ENCODE peak calls at places on chromosome 2, in seven cellular contexts. One of them, this sample, is unnamed.

GRCh38 chr2:239834143-239834542 is 191.0 kb downstream of the NDUFA10 start:
- DNase-seq in colonic mucosa: no peak
- DNase-seq in sciatic nerve: peak
- DNase-seq in stimulated activated CD8-positive, alpha-beta memory T cell treated with anti-CD3 and anti-CD28 coated beads, Interleukin-7, amount 100 ng/mL, for 24 hours: no peak
- DNase-seq in GM12865: no peak
- DNase-seq in K562: no peak
- DNase-seq in CD8-positive, alpha-beta T cell: no peak
- DNase-seq in this sample: peak

GRCh38 chr2:144470334-144470733 is 49.6 kb downstream of the ZEB2 start:
- DNase-seq in colonic mucosa: no peak
- DNase-seq in sciatic nerve: no peak
- DNase-seq in K562: no peak
- DNase-seq in GM12865: no peak
- DNase-seq in CD8-positive, alpha-beta T cell: no peak
- DNase-seq in stimulated activated CD8-positive, alpha-beta memory T cell treated with anti-CD3 and anti-CD28 coated beads, Interleukin-7, amount 100 ng/mL, for 24 hours: no peak
- DNase-seq in this sample: no peak

GRCh38 chr2:25829377-25829704 is 48.9 kb downstream of the ASXL2 start:
- DNase-seq in K562: no peak
- DNase-seq in stimulated activated CD8-positive, alpha-beta memory T cell treated with anti-CD3 and anti-CD28 coated beads, Interleukin-7, amount 100 ng/mL, for 24 hours: no peak
- DNase-seq in sciatic nerve: no peak
- DNase-seq in CD8-positive, alpha-beta T cell: no peak
- DNase-seq in colonic mucosa: no peak
- DNase-seq in GM12865: no peak
- DNase-seq in this sample: no peak

GRCh38 chr2:108449410-108450200 is 599 bp downstream of the GCC2 start:
- DNase-seq in CD8-positive, alpha-beta T cell: no peak
- DNase-seq in colonic mucosa: peak
- DNase-seq in GM12865: peak
- DNase-seq in stimulated activated CD8-positive, alpha-beta memory T cell treated with anti-CD3 and anti-CD28 coated beads, Interleukin-7, amount 100 ng/mL, for 24 hours: peak
- DNase-seq in K562: peak
- DNase-seq in sciatic nerve: no peak
- DNase-seq in this sample: no peak

GRCh38 chr2:24409700-24410556 is 49.6 kb upstream of the ITSN2 start:
- DNase-seq in GM12865: peak
- DNase-seq in K562: peak
- DNase-seq in stimulated activated CD8-positive, alpha-beta memory T cell treated with anti-CD3 and anti-CD28 coated beads, Interleukin-7, amount 100 ng/mL, for 24 hours: no peak
- DNase-seq in sciatic nerve: no peak
- DNase-seq in CD8-positive, alpha-beta T cell: peak
- DNase-seq in colonic mucosa: peak
- DNase-seq in this sample: no peak

GRCh38 chr2:177604291-177605065 is 211.9 kb downstream of the AGPS start:
- DNase-seq in sciatic nerve: no peak
- DNase-seq in GM12865: peak
- DNase-seq in colonic mucosa: peak
- DNase-seq in CD8-positive, alpha-beta T cell: no peak
- DNase-seq in stimulated activated CD8-positive, alpha-beta memory T cell treated with anti-CD3 and anti-CD28 coated beads, Interleukin-7, amount 100 ng/mL, for 24 hours: no peak
- DNase-seq in K562: peak
- DNase-seq in this sample: no peak

GRCh38 chr2:62206024-62206423 is 10.1 kb downstream of the B3GNT2 start:
- DNase-seq in stimulated activated CD8-positive, alpha-beta memory T cell treated with anti-CD3 and anti-CD28 coated beads, Interleukin-7, amount 100 ng/mL, for 24 hours: no peak
- DNase-seq in CD8-positive, alpha-beta T cell: no peak
- DNase-seq in K562: no peak
- DNase-seq in sciatic nerve: no peak
- DNase-seq in colonic mucosa: no peak
- DNase-seq in GM12865: no peak
- DNase-seq in this sample: no peak

GRCh38 chr2:100818606-100819364 is 1.2 kb upstream of the NPAS2 start:
- DNase-seq in GM12865: no peak
- DNase-seq in sciatic nerve: peak
- DNase-seq in stimulated activated CD8-positive, alpha-beta memory T cell treated with anti-CD3 and anti-CD28 coated beads, Interleukin-7, amount 100 ng/mL, for 24 hours: no peak
- DNase-seq in colonic mucosa: peak
- DNase-seq in CD8-positive, alpha-beta T cell: peak
- DNase-seq in K562: no peak
- DNase-seq in this sample: no peak

GRCh38 chr2:199471443-199472057 is 13.8 kb upstream of the SATB2 start:
- DNase-seq in colonic mucosa: peak
- DNase-seq in K562: peak
- DNase-seq in GM12865: peak
- DNase-seq in stimulated activated CD8-positive, alpha-beta memory T cell treated with anti-CD3 and anti-CD28 coated beads, Interleukin-7, amount 100 ng/mL, for 24 hours: no peak
- DNase-seq in CD8-positive, alpha-beta T cell: no peak
- DNase-seq in sciatic nerve: no peak
- DNase-seq in this sample: no peak

GRCh38 chr2:234258562-234259141 is 208.2 kb downstream of the SPP2 start:
- DNase-seq in CD8-positive, alpha-beta T cell: no peak
- DNase-seq in sciatic nerve: no peak
- DNase-seq in K562: no peak
- DNase-seq in GM12865: no peak
- DNase-seq in stimulated activated CD8-positive, alpha-beta memory T cell treated with anti-CD3 and anti-CD28 coated beads, Interleukin-7, amount 100 ng/mL, for 24 hours: no peak
- DNase-seq in colonic mucosa: no peak
- DNase-seq in this sample: no peak

GRCh38 chr2:145460151-145460550 is 940.2 kb upstream of the ZEB2 start:
- DNase-seq in sciatic nerve: no peak
- DNase-seq in CD8-positive, alpha-beta T cell: no peak
- DNase-seq in stimulated activated CD8-positive, alpha-beta memory T cell treated with anti-CD3 and anti-CD28 coated beads, Interleukin-7, amount 100 ng/mL, for 24 hours: no peak
- DNase-seq in colonic mucosa: no peak
- DNase-seq in GM12865: no peak
- DNase-seq in K562: no peak
- DNase-seq in this sample: no peak

GRCh38 chr2:189379287-189379630 is 62.0 kb upstream of the WDR75 start:
- DNase-seq in stimulated activated CD8-positive, alpha-beta memory T cell treated with anti-CD3 and anti-CD28 coated beads, Interleukin-7, amount 100 ng/mL, for 24 hours: no peak
- DNase-seq in colonic mucosa: no peak
- DNase-seq in sciatic nerve: no peak
- DNase-seq in K562: no peak
- DNase-seq in GM12865: no peak
- DNase-seq in CD8-positive, alpha-beta T cell: no peak
- DNase-seq in this sample: no peak

GRCh38 chr2:133477614-133477990 is 90.7 kb downstream of the NCKAP5 start:
- DNase-seq in K562: no peak
- DNase-seq in GM12865: no peak
- DNase-seq in stimulated activated CD8-positive, alpha-beta memory T cell treated with anti-CD3 and anti-CD28 coated beads, Interleukin-7, amount 100 ng/mL, for 24 hours: no peak
- DNase-seq in CD8-positive, alpha-beta T cell: no peak
- DNase-seq in sciatic nerve: no peak
- DNase-seq in colonic mucosa: no peak
- DNase-seq in this sample: no peak

GRCh38 chr2:235170536-235171510 is 219.0 kb downstream of the SH3BP4 start:
- DNase-seq in K562: no peak
- DNase-seq in sciatic nerve: no peak
- DNase-seq in CD8-positive, alpha-beta T cell: no peak
- DNase-seq in stimulated activated CD8-positive, alpha-beta memory T cell treated with anti-CD3 and anti-CD28 coated beads, Interleukin-7, amount 100 ng/mL, for 24 hours: no peak
- DNase-seq in colonic mucosa: no peak
- DNase-seq in GM12865: no peak
- DNase-seq in this sample: no peak

GRCh38 chr2:18345848-18346247 is 214.6 kb downstream of the RDH14 start:
- DNase-seq in sciatic nerve: no peak
- DNase-seq in CD8-positive, alpha-beta T cell: no peak
- DNase-seq in GM12865: no peak
- DNase-seq in K562: no peak
- DNase-seq in stimulated activated CD8-positive, alpha-beta memory T cell treated with anti-CD3 and anti-CD28 coated beads, Interleukin-7, amount 100 ng/mL, for 24 hours: no peak
- DNase-seq in colonic mucosa: no peak
- DNase-seq in this sample: no peak

GRCh38 chr2:85255456-85255812 is 72.4 kb downstream of the TGOLN2 start:
- DNase-seq in stimulated activated CD8-positive, alpha-beta memory T cell treated with anti-CD3 and anti-CD28 coated beads, Interleukin-7, amount 100 ng/mL, for 24 hours: no peak
- DNase-seq in sciatic nerve: no peak
- DNase-seq in CD8-positive, alpha-beta T cell: no peak
- DNase-seq in K562: no peak
- DNase-seq in GM12865: no peak
- DNase-seq in colonic mucosa: no peak
- DNase-seq in this sample: no peak